ENCODE peak calls at places on chromosomes 13 and 19, in four cellular contexts. J is GM23248, D is transverse colon, K is endodermal cell. Z is an unnamed sample. For H3K36me3, the result is how much of the 10 kb centered on the place peaks cover.

GRCh38 chr19:56085571-56086275 is 35.4 kb downstream of the ZNF787 start:
- DNase-seq in J (peak), D (no peak), K (no peak), Z (no peak)

GRCh38 chr19:29771708-29772415 is 39.9 kb upstream of the CCNE1 start:
- DNase-seq in J (peak), D (peak), K (peak), Z (peak)

GRCh38 chr19:38701455-38702063 is 42.7 kb downstream of the CAPN12 start:
- DNase-seq in J (peak), D (peak), K (no peak), Z (no peak)

GRCh38 chr19:13764821-13765394 is 586 bp downstream of the MRI1 start:
- DNase-seq in J (peak), D (peak), K (peak), Z (peak)

GRCh38 chr13:69761581-69761980 is 346.0 kb upstream of the ATXN8OS start:
- DNase-seq in J (no peak), D (no peak), K (no peak), Z (no peak)

GRCh38 chr13:104592127-104592526 is 1525.9 kb upstream of the SLC10A2 start:
- DNase-seq in J (no peak), D (no peak), K (no peak), Z (no peak)

GRCh38 chr19:3955688-3956087 is 15.2 kb downstream of the DAPK3 start:
- DNase-seq in J (no peak), D (no peak), K (peak), Z (no peak)

GRCh38 chr19:4267101-4267900 is 11.8 kb upstream of the SHD start:
- DNase-seq in J (peak), D (peak), K (peak), Z (peak)

GRCh38 chr19:43318796-43319314 is 34.6 kb upstream of the CD177 start:
- DNase-seq in J (no peak), D (no peak), K (no peak), Z (no peak)

GRCh38 chr13:39970177-39970846 is 314.9 kb downstream of the COG6 start:
- DNase-seq in J (no peak), D (no peak), K (no peak), Z (no peak)

GRCh38 chr13:102769679-102770078 is 3.9 kb downstream of the TEX30 start:
- DNase-seq in J (no peak), D (no peak), K (no peak), Z (no peak)

GRCh38 chr19:524062-524674 is 7.4 kb upstream of the CDC34 start:
- DNase-seq in J (peak), D (no peak), K (no peak), Z (no peak)

GRCh38 chr13:52158629-52159158 is 703 bp downstream of the NEK3 start:
- DNase-seq in J (peak), D (peak), K (no peak), Z (peak)

GRCh38 chr19:38559428-38560401 is 58.0 kb downstream of the MAP4K1 start:
- DNase-seq in J (peak), D (no peak), K (no peak), Z (no peak)

GRCh38 chr19:43524922-43525835 is 1.8 kb downstream of the ETHE1 start:
- DNase-seq in J (peak), D (peak), K (peak), Z (peak)

GRCh38 chr19:48325265-48325910 is at the start of gene EMP3:
- DNase-seq in J (peak), D (peak), K (peak), Z (peak)

GRCh38 chr13:65966991-65967451 is 1263.1 kb downstream of the PCDH9 start:
- DNase-seq in J (peak), D (no peak), K (peak), Z (peak)

DNA sequence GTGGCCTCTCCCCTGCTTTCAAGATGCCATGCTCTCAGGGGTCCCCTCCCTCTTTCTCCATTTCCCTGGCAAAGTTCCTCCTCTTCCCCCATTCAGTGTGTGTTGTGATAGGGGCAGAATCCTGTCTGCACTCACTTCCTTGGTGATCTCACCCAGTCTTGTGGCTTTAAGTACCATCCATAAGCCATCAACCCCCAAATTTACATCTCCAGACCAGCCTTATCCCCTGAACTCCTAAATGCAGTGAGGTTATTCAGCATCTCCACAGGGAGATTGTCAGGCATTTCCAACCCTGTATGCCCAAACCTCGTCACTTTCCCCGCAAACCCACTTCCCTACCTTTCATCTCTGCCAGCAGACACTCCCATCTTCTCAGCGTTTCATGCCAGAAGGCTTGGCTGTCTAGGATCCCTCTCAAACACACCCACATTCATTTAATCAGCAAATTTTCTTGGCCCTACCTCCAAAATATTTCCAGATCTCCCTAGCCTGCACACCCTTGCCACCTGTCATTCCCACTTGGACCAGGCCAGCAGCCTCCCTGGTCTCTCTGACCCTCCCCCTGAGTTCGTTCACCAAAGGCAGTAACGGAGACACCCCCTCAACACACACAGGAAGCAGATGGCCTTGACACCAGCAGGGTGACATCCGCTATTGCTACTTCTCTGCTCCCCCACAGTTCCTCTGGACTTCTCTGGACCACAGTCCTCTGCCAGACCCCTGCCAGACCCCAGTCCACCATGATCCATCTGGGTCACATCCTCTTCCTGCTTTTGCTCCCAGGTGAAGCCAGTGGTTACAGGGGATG is at the start of gene HCST:
- DNase-seq in J (peak), D (peak), K (no peak), Z (no peak)
- H3K4me3 ChIP-seq in J (peak), D (peak), K (peak), Z (peak)

DNA sequence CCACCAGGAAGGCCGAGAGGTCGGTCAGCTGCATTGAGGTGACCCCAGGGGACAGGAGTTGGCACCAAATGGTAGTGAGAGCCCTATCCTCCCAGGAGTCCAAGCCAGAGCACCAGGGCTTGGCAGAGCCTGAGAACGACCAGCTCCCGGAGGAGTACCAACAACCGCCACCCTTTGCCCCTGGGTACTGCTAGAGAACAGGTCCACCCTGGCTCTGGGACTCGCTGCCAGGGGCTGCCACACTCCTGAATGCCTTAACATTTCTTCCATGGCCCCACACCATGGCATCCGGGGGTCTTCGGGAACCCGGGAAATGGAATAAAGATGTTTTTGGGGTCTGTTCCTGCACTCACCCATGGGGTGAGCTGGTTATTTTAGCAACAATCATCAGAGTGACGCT is 14.1 kb downstream of the HSH2D start:
- DNase-seq in J (no peak), D (no peak), K (no peak), Z (no peak)
- H3K36me3 ChIP-seq in J (under half), D (under half), K (under half), Z (under half)

GRCh38 chr19:16613841-16614240 is 14.2 kb downstream of the MED26 start:
- DNase-seq in J (no peak), D (no peak), K (no peak), Z (no peak)
- H3K4me3 ChIP-seq in J (no peak), D (no peak), K (no peak), Z (no peak)

DNA sequence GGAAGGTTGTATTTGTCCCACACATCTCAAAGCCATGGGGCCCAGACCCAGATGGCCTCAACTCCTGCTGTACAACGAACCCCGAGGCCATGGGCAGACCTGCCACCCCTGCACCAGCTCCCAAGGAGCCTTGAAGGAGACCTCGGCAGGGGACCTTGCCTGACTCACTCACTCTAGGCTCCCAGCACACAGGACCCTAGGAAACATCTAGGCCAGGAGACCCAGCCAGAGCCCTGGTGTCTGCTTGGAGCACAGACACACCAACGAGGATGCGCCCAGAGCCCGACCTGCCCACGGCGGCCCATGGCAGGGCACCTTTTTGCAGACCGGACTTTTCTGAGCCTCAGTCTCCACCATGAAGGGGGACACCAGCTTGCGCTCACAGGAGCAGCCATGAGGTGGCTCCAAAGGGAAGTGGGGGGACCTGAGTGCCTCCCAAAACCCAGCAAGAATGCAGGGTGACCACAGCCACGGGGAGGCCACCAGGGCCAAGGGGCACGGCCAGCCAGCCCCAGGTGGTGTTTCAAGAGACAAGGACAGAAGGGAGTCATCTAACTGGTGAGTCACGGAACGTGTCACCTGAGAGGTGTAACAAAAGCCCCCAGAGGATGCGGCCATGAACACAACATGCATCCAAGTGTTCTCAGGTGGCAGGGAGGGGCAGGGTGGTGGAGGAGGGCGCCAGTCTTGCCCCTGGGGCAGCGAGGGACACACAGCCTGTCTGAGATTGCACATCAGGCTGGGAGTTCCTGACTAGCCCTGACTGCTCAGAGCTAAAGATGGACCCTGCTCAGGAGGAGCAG is 4.9 kb upstream of the CERS1 start:
- DNase-seq in J (no peak), D (no peak), K (no peak), Z (no peak)
- H3K36me3 ChIP-seq in J (under half), D (under half), K (under half), Z (under half)

GRCh38 chr19:16068696-16069259 is 7.5 kb upstream of the TPM4 start:
- DNase-seq in J (no peak), D (no peak), K (no peak), Z (no peak)
- H3K4me3 ChIP-seq in J (peak), D (peak), K (no peak), Z (no peak)

DNA sequence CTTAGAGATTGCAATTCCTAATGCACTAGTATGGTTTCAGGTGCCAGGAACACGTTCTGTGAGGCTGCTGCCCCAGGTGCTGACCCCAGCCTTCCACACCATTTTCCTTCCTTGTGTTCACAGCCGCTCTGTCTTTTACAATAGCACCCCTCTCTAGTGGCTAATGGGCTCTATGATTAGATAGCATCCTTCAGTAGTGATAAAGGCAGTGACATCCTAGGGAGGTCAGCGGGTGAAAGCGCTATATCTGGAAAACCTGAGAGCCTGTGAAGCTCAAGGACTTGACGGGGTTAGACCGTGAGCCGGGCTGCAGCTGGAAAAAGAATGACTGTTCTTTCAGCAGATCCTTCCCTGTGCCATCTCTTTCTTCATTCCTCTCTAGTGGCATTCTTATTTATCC is 21.7 kb downstream of the ALOX5AP start:
- DNase-seq in J (no peak), D (no peak), K (peak), Z (no peak)
- H3K36me3 ChIP-seq in J (under half), D (under half), K (under half), Z (under half)

GRCh38 chr19:50660083-50660366 is 10.8 kb downstream of the C19orf81 start:
- DNase-seq in J (no peak), D (no peak), K (no peak), Z (no peak)
- H3K4me3 ChIP-seq in J (no peak), D (no peak), K (no peak), Z (peak)

Z was measured in H7.